ENCODE peak calls at places on chromosomes 3 and 15, in four cellular contexts. J is iris pigment epithelial cell; G is effector memory CD8-positive, alpha-beta T cell; T is stimulated activated CD4-positive, alpha-beta T cell treated with anti-CD3 and anti-CD28 coated beads, Interleukin-15, amount 100 ng/mL, for 24 hours. W is an unnamed sample.

GRCh38 chr3:36372534-36372935 is 7.8 kb upstream of the STAC start:
- DNase-seq in J (peak), G (no peak), T (no peak), W (no peak)

GRCh38 chr3:194104041-194104751 is 31.8 kb upstream of the HES1 start:
- DNase-seq in J (no peak), G (no peak), T (no peak), W (no peak)

GRCh38 chr3:72086051-72086711 is 301.2 kb upstream of the PROK2 start:
- DNase-seq in J (peak), G (no peak), T (no peak), W (no peak)

GRCh38 chr15:73686781-73687256 is 2.6 kb downstream of the CD276 start:
- DNase-seq in J (peak), G (no peak), T (no peak), W (no peak)

GRCh38 chr15:76501726-76502125 is 165.2 kb downstream of the ISL2 start:
- DNase-seq in J (peak), G (no peak), T (no peak), W (no peak)

GRCh38 chr3:106206165-106206564 is 337.4 kb upstream of the CBLB start:
- DNase-seq in J (peak), G (peak), T (peak), W (peak)

GRCh38 chr3:123745184-123745855 is 138.8 kb downstream of the MYLK start:
- DNase-seq in J (no peak), G (no peak), T (no peak), W (no peak)

GRCh38 chr15:100192092-100192695 is 149.6 kb downstream of the ADAMTS17 start:
- DNase-seq in J (no peak), G (no peak), T (no peak), W (no peak)

GRCh38 chr3:34073961-34074360 is 275.5 kb downstream of the PDCD6IP start:
- DNase-seq in J (no peak), G (no peak), T (no peak), W (no peak)